ENCODE peak calls at places on chromosomes 16 and 17, in six cellular contexts. One of them, this sample, is unnamed.

GRCh38 chr17:50047488-50048126 is 8.3 kb upstream of the ITGA3 start:
- DNase-seq in cardiac fibroblast: peak
- DNase-seq in adrenal gland: no peak
- DNase-seq in GM12878: no peak
- DNase-seq in thyroid gland: peak
- DNase-seq in cardiac muscle cell: peak
- DNase-seq in this sample: no peak

GRCh38 chr17:40598928-40599627 is 33.8 kb upstream of the CCR7 start:
- DNase-seq in cardiac fibroblast: peak
- DNase-seq in adrenal gland: peak
- DNase-seq in GM12878: peak
- DNase-seq in thyroid gland: peak
- DNase-seq in cardiac muscle cell: peak
- DNase-seq in this sample: peak

GRCh38 chr17:43211480-43212402 is at the start of gene TMEM106A:
- DNase-seq in cardiac fibroblast: peak
- DNase-seq in adrenal gland: peak
- DNase-seq in GM12878: peak
- DNase-seq in thyroid gland: peak
- DNase-seq in cardiac muscle cell: peak
- DNase-seq in this sample: peak

GRCh38 chr16:57517397-57518367 is 18.7 kb downstream of the CCDC102A start:
- DNase-seq in cardiac fibroblast: no peak
- DNase-seq in adrenal gland: no peak
- DNase-seq in GM12878: no peak
- DNase-seq in thyroid gland: no peak
- DNase-seq in cardiac muscle cell: no peak
- DNase-seq in this sample: no peak

GRCh38 chr16:31268891-31269290 is 9.1 kb downstream of the ITGAM start:
- DNase-seq in cardiac fibroblast: no peak
- DNase-seq in adrenal gland: no peak
- DNase-seq in GM12878: no peak
- DNase-seq in thyroid gland: no peak
- DNase-seq in cardiac muscle cell: no peak
- DNase-seq in this sample: no peak

GRCh38 chr17:49495842-49496182 is 719 bp downstream of the NGFR start:
- DNase-seq in cardiac fibroblast: no peak
- DNase-seq in adrenal gland: no peak
- DNase-seq in GM12878: no peak
- DNase-seq in thyroid gland: no peak
- DNase-seq in cardiac muscle cell: no peak
- DNase-seq in this sample: no peak

GRCh38 chr17:37797206-37797605 is 52.3 kb upstream of the HNF1B start:
- DNase-seq in cardiac fibroblast: no peak
- DNase-seq in adrenal gland: no peak
- DNase-seq in GM12878: no peak
- DNase-seq in thyroid gland: no peak
- DNase-seq in cardiac muscle cell: peak
- DNase-seq in this sample: no peak

GRCh38 chr17:4733073-4733531 is 1.9 kb downstream of the MED11 start:
- DNase-seq in cardiac fibroblast: no peak
- DNase-seq in adrenal gland: no peak
- DNase-seq in GM12878: no peak
- DNase-seq in thyroid gland: no peak
- DNase-seq in cardiac muscle cell: no peak
- DNase-seq in this sample: peak

GRCh38 chr16:181668-182021 is 1.4 kb downstream of the HBQ1 start:
- DNase-seq in cardiac fibroblast: peak
- DNase-seq in adrenal gland: no peak
- DNase-seq in GM12878: no peak
- DNase-seq in thyroid gland: no peak
- DNase-seq in cardiac muscle cell: peak
- DNase-seq in this sample: no peak

DNA sequence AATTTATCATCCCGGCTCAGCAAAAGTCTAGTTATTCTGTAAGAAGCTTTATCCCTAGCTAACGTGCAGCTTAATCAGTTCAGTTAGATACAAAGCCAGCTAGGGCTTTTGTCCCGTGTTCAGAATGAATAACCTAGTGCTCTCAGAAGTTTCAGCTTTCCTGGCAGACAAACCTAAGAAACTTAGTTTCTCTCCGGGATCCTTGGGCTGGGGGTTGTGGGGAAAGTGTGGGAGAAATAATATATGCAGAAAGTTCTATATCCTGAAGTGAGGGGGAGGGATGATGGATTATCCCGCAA is 475.7 kb upstream of the CCL2 start:
- DNase-seq in cardiac fibroblast: no peak
- DNase-seq in adrenal gland: no peak
- DNase-seq in GM12878: no peak
- DNase-seq in thyroid gland: no peak
- DNase-seq in cardiac muscle cell: no peak
- DNase-seq in this sample: no peak
- TF ChIP-seq CTCF in cardiac fibroblast: no peak
- TF ChIP-seq CTCF in adrenal gland: no peak
- TF ChIP-seq CTCF in GM12878: no peak
- TF ChIP-seq CTCF in thyroid gland: no peak
- TF ChIP-seq CTCF in cardiac muscle cell: no peak
- TF ChIP-seq CTCF in this sample: no peak

DNA sequence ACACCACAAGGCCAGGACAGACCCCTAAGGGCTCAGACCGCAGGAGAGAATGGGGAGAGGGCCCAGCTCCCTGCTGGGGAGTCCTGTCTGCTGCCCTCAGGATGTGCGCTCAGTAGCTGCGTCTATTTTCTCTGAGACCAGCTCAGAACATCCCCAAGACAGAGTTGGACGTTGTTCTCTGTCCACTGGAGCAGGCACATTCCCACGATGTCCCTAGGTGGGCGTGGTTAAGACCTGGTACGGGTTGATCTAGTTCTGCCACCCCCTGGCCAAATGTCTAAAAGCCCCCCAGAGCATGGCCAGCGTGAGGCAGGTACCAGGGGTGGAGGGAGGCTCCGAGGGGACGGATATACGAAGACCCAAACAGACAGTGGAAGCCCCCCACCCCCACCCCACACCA is 842 bp upstream of the CALB2 start:
- DNase-seq in cardiac fibroblast: no peak
- DNase-seq in adrenal gland: no peak
- DNase-seq in GM12878: no peak
- DNase-seq in thyroid gland: peak
- DNase-seq in cardiac muscle cell: no peak
- DNase-seq in this sample: no peak
- TF ChIP-seq CTCF in cardiac fibroblast: no peak
- TF ChIP-seq CTCF in adrenal gland: no peak
- TF ChIP-seq CTCF in GM12878: no peak
- TF ChIP-seq CTCF in thyroid gland: no peak
- TF ChIP-seq CTCF in cardiac muscle cell: no peak
- TF ChIP-seq CTCF in this sample: no peak

DNA sequence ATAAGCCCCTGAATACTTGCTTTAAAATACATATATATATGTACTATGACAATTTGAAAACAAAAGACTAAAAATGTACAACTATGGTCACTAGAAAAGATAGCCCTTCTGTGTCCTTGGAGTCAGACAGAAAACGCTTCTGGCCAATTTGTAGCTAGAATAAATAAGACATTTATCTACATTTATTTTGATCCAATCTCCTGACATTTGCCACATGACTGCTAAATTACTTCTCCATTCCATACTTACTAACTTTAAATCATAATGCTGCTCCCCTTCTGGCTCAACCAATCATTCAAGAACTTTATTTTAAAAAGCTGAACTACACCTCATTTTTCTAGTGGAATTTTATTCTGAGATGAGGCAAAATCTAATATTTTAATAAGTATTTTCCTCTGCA is 65.8 kb downstream of the CYTH1 start:
- DNase-seq in cardiac fibroblast: no peak
- DNase-seq in adrenal gland: no peak
- DNase-seq in GM12878: no peak
- DNase-seq in thyroid gland: no peak
- DNase-seq in cardiac muscle cell: no peak
- DNase-seq in this sample: no peak
- TF ChIP-seq CTCF in cardiac fibroblast: no peak
- TF ChIP-seq CTCF in adrenal gland: no peak
- TF ChIP-seq CTCF in GM12878: no peak
- TF ChIP-seq CTCF in thyroid gland: no peak
- TF ChIP-seq CTCF in cardiac muscle cell: no peak
- TF ChIP-seq CTCF in this sample: no peak

GRCh38 chr17:6495450-6496115 is 51.3 kb downstream of the PIMREG start:
- DNase-seq in cardiac fibroblast: no peak
- DNase-seq in adrenal gland: no peak
- DNase-seq in GM12878: no peak
- DNase-seq in thyroid gland: no peak
- DNase-seq in cardiac muscle cell: no peak
- DNase-seq in this sample: no peak
- TF ChIP-seq CTCF in cardiac fibroblast: peak
- TF ChIP-seq CTCF in adrenal gland: no peak
- TF ChIP-seq CTCF in GM12878: peak
- TF ChIP-seq CTCF in thyroid gland: no peak
- TF ChIP-seq CTCF in cardiac muscle cell: no peak
- TF ChIP-seq CTCF in this sample: no peak

GRCh38 chr17:57739402-57740224 is 5.5 kb downstream of the CCDC182 start:
- DNase-seq in cardiac fibroblast: peak
- DNase-seq in adrenal gland: no peak
- DNase-seq in GM12878: no peak
- DNase-seq in thyroid gland: no peak
- DNase-seq in cardiac muscle cell: peak
- DNase-seq in this sample: no peak

GRCh38 chr17:57744195-57745170 is 616 bp downstream of the CCDC182 start:
- DNase-seq in cardiac fibroblast: no peak
- DNase-seq in adrenal gland: no peak
- DNase-seq in GM12878: no peak
- DNase-seq in thyroid gland: no peak
- DNase-seq in cardiac muscle cell: no peak
- DNase-seq in this sample: no peak

GRCh38 chr17:57737450-57737849 is 7.6 kb downstream of the CCDC182 start:
- DNase-seq in cardiac fibroblast: no peak
- DNase-seq in adrenal gland: no peak
- DNase-seq in GM12878: no peak
- DNase-seq in thyroid gland: no peak
- DNase-seq in cardiac muscle cell: no peak
- DNase-seq in this sample: no peak

GRCh38 chr17:57735707-57736106 is 9.4 kb downstream of the CCDC182 start:
- DNase-seq in cardiac fibroblast: no peak
- DNase-seq in adrenal gland: no peak
- DNase-seq in GM12878: no peak
- DNase-seq in thyroid gland: no peak
- DNase-seq in cardiac muscle cell: no peak
- DNase-seq in this sample: no peak

GRCh38 chr17:57740225-57740528 is 4.9 kb downstream of the CCDC182 start:
- DNase-seq in cardiac fibroblast: no peak
- DNase-seq in adrenal gland: no peak
- DNase-seq in GM12878: no peak
- DNase-seq in thyroid gland: no peak
- DNase-seq in cardiac muscle cell: no peak
- DNase-seq in this sample: no peak
- TF ChIP-seq CTCF in cardiac fibroblast: no peak
- TF ChIP-seq CTCF in adrenal gland: no peak
- TF ChIP-seq CTCF in GM12878: no peak
- TF ChIP-seq CTCF in thyroid gland: no peak
- TF ChIP-seq CTCF in cardiac muscle cell: no peak
- TF ChIP-seq CTCF in this sample: no peak